ENCODE peak calls at places on chromosomes 3 and 15, in ten cellular contexts. One of them, this sample, is unnamed.

GRCh38 chr15:23074684-23075083 is 35.3 kb upstream of the TUBGCP5 start:
- DNase-seq in AG08395: no peak
- DNase-seq in NCI-H774: no peak
- DNase-seq in activated CD4-positive, alpha-beta T cell treated with anti-CD3 and anti-CD28 coated beads for 24 hours: no peak
- DNase-seq in activated CD8-positive, alpha-beta memory T cell treated with anti-CD3 and anti-CD28 coated beads, Interleukin-2, amount 50 U/mL, for 4 hours: no peak
- DNase-seq in ELF-1: no peak
- DNase-seq in tibial nerve: no peak
- DNase-seq in CD8-positive, alpha-beta T cell: no peak
- DNase-seq in stimulated activated CD8-positive, alpha-beta memory T cell treated with anti-CD3 and anti-CD28 coated beads, Interleukin-15, amount 100 ng/mL, for 24 hours: no peak
- DNase-seq in AG08396: no peak
- DNase-seq in this sample: no peak

GRCh38 chr3:138078096-138078495 is 37.3 kb downstream of the DZIP1L start:
- DNase-seq in stimulated activated CD8-positive, alpha-beta memory T cell treated with anti-CD3 and anti-CD28 coated beads, Interleukin-15, amount 100 ng/mL, for 24 hours: no peak
- DNase-seq in activated CD4-positive, alpha-beta T cell treated with anti-CD3 and anti-CD28 coated beads for 24 hours: no peak
- DNase-seq in activated CD8-positive, alpha-beta memory T cell treated with anti-CD3 and anti-CD28 coated beads, Interleukin-2, amount 50 U/mL, for 4 hours: no peak
- DNase-seq in AG08395: no peak
- DNase-seq in tibial nerve: no peak
- DNase-seq in CD8-positive, alpha-beta T cell: no peak
- DNase-seq in NCI-H774: no peak
- DNase-seq in AG08396: no peak
- DNase-seq in ELF-1: no peak
- DNase-seq in this sample: no peak

GRCh38 chr3:194632983-194633348 is 253 bp downstream of the TMEM44 start:
- DNase-seq in stimulated activated CD8-positive, alpha-beta memory T cell treated with anti-CD3 and anti-CD28 coated beads, Interleukin-15, amount 100 ng/mL, for 24 hours: peak; percentile 8
- DNase-seq in tibial nerve: no peak
- DNase-seq in AG08395: no peak
- DNase-seq in ELF-1: no peak
- DNase-seq in activated CD8-positive, alpha-beta memory T cell treated with anti-CD3 and anti-CD28 coated beads, Interleukin-2, amount 50 U/mL, for 4 hours: no peak
- DNase-seq in AG08396: no peak
- DNase-seq in activated CD4-positive, alpha-beta T cell treated with anti-CD3 and anti-CD28 coated beads for 24 hours: peak; percentile 3
- DNase-seq in NCI-H774: peak; percentile 85
- DNase-seq in CD8-positive, alpha-beta T cell: no peak
- DNase-seq in this sample: no peak

GRCh38 chr3:177213806-177214528 is 16.7 kb upstream of the TBL1XR1 start:
- DNase-seq in stimulated activated CD8-positive, alpha-beta memory T cell treated with anti-CD3 and anti-CD28 coated beads, Interleukin-15, amount 100 ng/mL, for 24 hours: no peak
- DNase-seq in AG08396: no peak
- DNase-seq in activated CD8-positive, alpha-beta memory T cell treated with anti-CD3 and anti-CD28 coated beads, Interleukin-2, amount 50 U/mL, for 4 hours: no peak
- DNase-seq in NCI-H774: no peak
- DNase-seq in ELF-1: no peak
- DNase-seq in tibial nerve: no peak
- DNase-seq in AG08395: no peak
- DNase-seq in CD8-positive, alpha-beta T cell: no peak
- DNase-seq in activated CD4-positive, alpha-beta T cell treated with anti-CD3 and anti-CD28 coated beads for 24 hours: no peak
- DNase-seq in this sample: no peak

GRCh38 chr15:37045859-37046318 is 54.5 kb downstream of the MEIS2 start:
- DNase-seq in tibial nerve: no peak
- DNase-seq in ELF-1: peak; percentile 72
- DNase-seq in activated CD8-positive, alpha-beta memory T cell treated with anti-CD3 and anti-CD28 coated beads, Interleukin-2, amount 50 U/mL, for 4 hours: no peak
- DNase-seq in activated CD4-positive, alpha-beta T cell treated with anti-CD3 and anti-CD28 coated beads for 24 hours: no peak
- DNase-seq in NCI-H774: peak; percentile 51
- DNase-seq in stimulated activated CD8-positive, alpha-beta memory T cell treated with anti-CD3 and anti-CD28 coated beads, Interleukin-15, amount 100 ng/mL, for 24 hours: no peak
- DNase-seq in AG08396: no peak
- DNase-seq in CD8-positive, alpha-beta T cell: no peak
- DNase-seq in AG08395: no peak
- DNase-seq in this sample: peak; percentile 46

GRCh38 chr3:17823816-17824215 is 81.4 kb upstream of the TBC1D5 start:
- DNase-seq in activated CD4-positive, alpha-beta T cell treated with anti-CD3 and anti-CD28 coated beads for 24 hours: no peak
- DNase-seq in tibial nerve: no peak
- DNase-seq in AG08396: no peak
- DNase-seq in activated CD8-positive, alpha-beta memory T cell treated with anti-CD3 and anti-CD28 coated beads, Interleukin-2, amount 50 U/mL, for 4 hours: no peak
- DNase-seq in NCI-H774: no peak
- DNase-seq in stimulated activated CD8-positive, alpha-beta memory T cell treated with anti-CD3 and anti-CD28 coated beads, Interleukin-15, amount 100 ng/mL, for 24 hours: no peak
- DNase-seq in CD8-positive, alpha-beta T cell: no peak
- DNase-seq in ELF-1: no peak
- DNase-seq in AG08395: no peak
- DNase-seq in this sample: no peak

GRCh38 chr15:70127288-70127746 is 29.6 kb upstream of the TLE3 start:
- DNase-seq in ELF-1: no peak
- DNase-seq in activated CD8-positive, alpha-beta memory T cell treated with anti-CD3 and anti-CD28 coated beads, Interleukin-2, amount 50 U/mL, for 4 hours: no peak
- DNase-seq in tibial nerve: peak; percentile 65
- DNase-seq in NCI-H774: no peak
- DNase-seq in AG08396: no peak
- DNase-seq in CD8-positive, alpha-beta T cell: no peak
- DNase-seq in activated CD4-positive, alpha-beta T cell treated with anti-CD3 and anti-CD28 coated beads for 24 hours: no peak
- DNase-seq in stimulated activated CD8-positive, alpha-beta memory T cell treated with anti-CD3 and anti-CD28 coated beads, Interleukin-15, amount 100 ng/mL, for 24 hours: no peak
- DNase-seq in AG08395: no peak
- DNase-seq in this sample: no peak

GRCh38 chr3:113552851-113553250 is 20.5 kb downstream of the SIDT1 start:
- DNase-seq in activated CD8-positive, alpha-beta memory T cell treated with anti-CD3 and anti-CD28 coated beads, Interleukin-2, amount 50 U/mL, for 4 hours: peak; percentile 28
- DNase-seq in ELF-1: no peak
- DNase-seq in CD8-positive, alpha-beta T cell: peak; percentile 31
- DNase-seq in AG08395: no peak
- DNase-seq in NCI-H774: no peak
- DNase-seq in activated CD4-positive, alpha-beta T cell treated with anti-CD3 and anti-CD28 coated beads for 24 hours: no peak
- DNase-seq in AG08396: no peak
- DNase-seq in stimulated activated CD8-positive, alpha-beta memory T cell treated with anti-CD3 and anti-CD28 coated beads, Interleukin-15, amount 100 ng/mL, for 24 hours: no peak
- DNase-seq in tibial nerve: no peak
- DNase-seq in this sample: no peak

GRCh38 chr3:34419801-34420200 is 621.4 kb downstream of the PDCD6IP start:
- DNase-seq in NCI-H774: no peak
- DNase-seq in AG08395: no peak
- DNase-seq in tibial nerve: no peak
- DNase-seq in stimulated activated CD8-positive, alpha-beta memory T cell treated with anti-CD3 and anti-CD28 coated beads, Interleukin-15, amount 100 ng/mL, for 24 hours: no peak
- DNase-seq in ELF-1: no peak
- DNase-seq in activated CD8-positive, alpha-beta memory T cell treated with anti-CD3 and anti-CD28 coated beads, Interleukin-2, amount 50 U/mL, for 4 hours: no peak
- DNase-seq in CD8-positive, alpha-beta T cell: no peak
- DNase-seq in activated CD4-positive, alpha-beta T cell treated with anti-CD3 and anti-CD28 coated beads for 24 hours: no peak
- DNase-seq in AG08396: no peak
- DNase-seq in this sample: peak; percentile 16

GRCh38 chr3:114451561-114452018 is 157.8 kb downstream of the TIGIT start:
- DNase-seq in tibial nerve: peak; percentile 49
- DNase-seq in CD8-positive, alpha-beta T cell: no peak
- DNase-seq in NCI-H774: no peak
- DNase-seq in AG08395: no peak
- DNase-seq in ELF-1: no peak
- DNase-seq in activated CD4-positive, alpha-beta T cell treated with anti-CD3 and anti-CD28 coated beads for 24 hours: no peak
- DNase-seq in AG08396: no peak
- DNase-seq in stimulated activated CD8-positive, alpha-beta memory T cell treated with anti-CD3 and anti-CD28 coated beads, Interleukin-15, amount 100 ng/mL, for 24 hours: no peak
- DNase-seq in activated CD8-positive, alpha-beta memory T cell treated with anti-CD3 and anti-CD28 coated beads, Interleukin-2, amount 50 U/mL, for 4 hours: no peak
- DNase-seq in this sample: no peak

GRCh38 chr3:105933871-105934270 is 65.1 kb upstream of the CBLB start:
- DNase-seq in activated CD8-positive, alpha-beta memory T cell treated with anti-CD3 and anti-CD28 coated beads, Interleukin-2, amount 50 U/mL, for 4 hours: no peak
- DNase-seq in tibial nerve: no peak
- DNase-seq in AG08395: no peak
- DNase-seq in NCI-H774: no peak
- DNase-seq in CD8-positive, alpha-beta T cell: no peak
- DNase-seq in AG08396: no peak
- DNase-seq in stimulated activated CD8-positive, alpha-beta memory T cell treated with anti-CD3 and anti-CD28 coated beads, Interleukin-15, amount 100 ng/mL, for 24 hours: no peak
- DNase-seq in ELF-1: no peak
- DNase-seq in activated CD4-positive, alpha-beta T cell treated with anti-CD3 and anti-CD28 coated beads for 24 hours: no peak
- DNase-seq in this sample: no peak